ENCODE peak calls at places on chromosomes 1 and 21, in ten cellular contexts. V is body of pancreas; H is CD4-positive, alpha-beta T cell; N is RWPE2; G is cardiac muscle cell; I is heart right ventricle; B is lower lobe of right lung; F is fibroblast of lung; Q is Peyer's patch; R is psoas muscle. L is an unnamed sample.

GRCh38 chr1:3055051-3055450 is 14.0 kb upstream of the PRDM16 start:
- DNase-seq in V (no peak), H (no peak), N (no peak), G (no peak), I (no peak), B (no peak), F (no peak), Q (no peak), R (no peak), L (no peak)

GRCh38 chr21:44352253-44352860 is 1.1 kb upstream of the TRPM2 start:
- DNase-seq in V (no peak), H (no peak), N (no peak), G (no peak), I (no peak), B (no peak), F (no peak), Q (no peak), R (no peak), L (no peak)

GRCh38 chr1:182877842-182878241 is 38.7 kb downstream of the DHX9 start:
- DNase-seq in V (no peak), H (no peak), N (no peak), G (no peak), I (no peak), B (no peak), F (no peak), Q (no peak), R (no peak), L (no peak)

GRCh38 chr1:222390181-222390580 is 157.7 kb downstream of the HHIPL2 start:
- DNase-seq in V (no peak), H (no peak), N (no peak), G (no peak), I (no peak), B (no peak), F (peak; percentile 39), Q (no peak), R (no peak), L (no peak)

GRCh38 chr1:4656533-4657140 is 2.2 kb downstream of the AJAP1 start:
- DNase-seq in V (no peak), H (no peak), N (no peak), G (no peak), I (no peak), B (no peak), F (no peak), Q (no peak), R (no peak), L (no peak)

GRCh38 chr21:41817228-41817627 is 50.4 kb upstream of the RIPK4 start:
- DNase-seq in V (peak; percentile 79), H (peak; percentile 7), N (no peak), G (peak; percentile 65), I (no peak), B (no peak), F (peak; percentile 73), Q (peak; percentile 82), R (no peak), L (peak; percentile 71)

GRCh38 chr1:203161703-203162102 is 13.9 kb downstream of the MYBPH start:
- DNase-seq in V (no peak), H (no peak), N (no peak), G (no peak), I (no peak), B (peak; percentile 31), F (no peak), Q (no peak), R (no peak), L (no peak)

GRCh38 chr1:68600049-68600661 is 103.3 kb upstream of the DEPDC1 start:
- DNase-seq in V (peak; percentile 23), H (no peak), N (no peak), G (peak; percentile 49), I (no peak), B (no peak), F (peak; percentile 36), Q (no peak), R (no peak), L (peak; percentile 12)

GRCh38 chr21:36589352-36589971 is 109.5 kb upstream of the SIM2 start:
- DNase-seq in V (peak; percentile 75), H (no peak), N (no peak), G (peak; percentile 56), I (peak; percentile 30), B (peak; percentile 53), F (peak; percentile 54), Q (no peak), R (peak; percentile 72), L (peak; percentile 5)

GRCh38 chr1:36706416-36706815 is 223.7 kb upstream of the CSF3R start:
- DNase-seq in V (no peak), H (no peak), N (no peak), G (no peak), I (no peak), B (no peak), F (no peak), Q (no peak), R (no peak), L (no peak)

GRCh38 chr1:107196973-107197562 is 56.2 kb downstream of the NTNG1 start:
- DNase-seq in V (no peak), H (no peak), N (no peak), G (peak; percentile 5), I (no peak), B (no peak), F (peak; percentile 32), Q (peak; percentile 47), R (no peak), L (no peak)

GRCh38 chr1:94237291-94238226 is at the start of gene ARHGAP29:
- DNase-seq in V (peak; percentile 88), H (no peak), N (peak; percentile 89), G (peak; percentile 86), I (peak; percentile 90), B (peak; percentile 89), F (peak; percentile 44), Q (peak; percentile 80), R (peak; percentile 92), L (peak; percentile 84)

GRCh38 chr1:15446212-15446611 is 8.0 kb downstream of the CTRC start:
- DNase-seq in V (no peak), H (no peak), N (no peak), G (no peak), I (no peak), B (no peak), F (no peak), Q (no peak), R (no peak), L (no peak)

GRCh38 chr1:11787251-11787803 is 18.4 kb downstream of the MTHFR start:
- DNase-seq in V (peak; percentile 52), H (no peak), N (no peak), G (peak; percentile 69), I (peak; percentile 65), B (peak; percentile 84), F (peak; percentile 55), Q (peak; percentile 71), R (peak; percentile 80), L (peak; percentile 55)

GRCh38 chr1:65027699-65028358 is 61.5 kb upstream of the JAK1 start:
- DNase-seq in V (peak; percentile 89), H (no peak), N (no peak), G (peak; percentile 22), I (peak; percentile 75), B (peak; percentile 73), F (no peak), Q (peak; percentile 55), R (peak; percentile 82), L (no peak)

GRCh38 chr21:45796003-45796402 is 152.5 kb downstream of the PCBP3 start:
- DNase-seq in V (no peak), H (no peak), N (no peak), G (no peak), I (no peak), B (no peak), F (no peak), Q (no peak), R (no peak), L (no peak)

GRCh38 chr1:206974154-206974553 is 3.9 kb upstream of the FCAMR start:
- DNase-seq in V (no peak), H (no peak), N (no peak), G (no peak), I (no peak), B (no peak), F (no peak), Q (no peak), R (no peak), L (no peak)

GRCh38 chr1:42456754-42457089 is 379 bp downstream of the PPCS start:
- DNase-seq in V (peak; percentile 65), H (peak; percentile 45), N (no peak), G (peak; percentile 63), I (no peak), B (peak; percentile 77), F (peak; percentile 65), Q (peak; percentile 83), R (no peak), L (peak; percentile 45)

GRCh38 chr1:46488343-46489168 is 1.1 kb upstream of the DMBX1 start:
- DNase-seq in V (no peak), H (no peak), N (peak; percentile 23), G (no peak), I (no peak), B (no peak), F (peak; percentile 15), Q (no peak), R (no peak), L (no peak)

DNA sequence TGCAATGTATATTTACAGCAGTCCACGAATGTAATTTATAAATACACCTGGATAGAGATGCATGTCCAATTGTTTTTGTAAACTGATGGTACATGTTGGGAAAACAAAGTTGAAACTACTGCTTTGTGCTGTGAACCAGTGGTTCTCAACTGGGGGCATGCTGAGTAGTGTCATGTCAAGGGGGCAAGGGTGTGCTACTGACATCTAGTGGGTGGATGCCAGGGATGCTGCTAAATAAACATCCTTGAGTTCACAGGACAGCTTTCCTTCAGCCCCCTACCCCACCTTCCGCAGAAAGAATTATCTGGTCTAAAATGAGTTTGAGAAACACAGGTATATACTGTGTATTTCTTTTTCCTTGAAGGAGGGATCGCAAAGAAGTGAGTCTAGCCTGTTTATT is 95.9 kb downstream of the RASAL2 start:
- DNase-seq in V (peak; percentile 6), H (no peak), N (no peak), G (peak; percentile 50), I (no peak), B (no peak), F (peak; percentile 33), Q (no peak), R (no peak), L (peak; percentile 15)
- H3K27ac ChIP-seq in V (no peak overlapping the region), H (no peak overlapping the region), N (no peak overlapping the region), G (no peak overlapping the region), I (no peak overlapping the region), B (no peak overlapping the region), F (no peak overlapping the region), Q (no peak overlapping the region), R (no peak overlapping the region), L (no peak overlapping the region)

GRCh38 chr21:14862794-14863720 is 201.7 kb downstream of the NRIP1 start:
- DNase-seq in V (peak; percentile 43), H (no peak), N (no peak), G (peak; percentile 43), I (no peak), B (no peak), F (peak; percentile 42), Q (no peak), R (no peak), L (no peak)
- TF ChIP-seq CTCF in V (peak; percentile 42), H (peak; percentile 72), N (peak; percentile 78), G (peak; percentile 71), I (peak; percentile 62), B (peak; percentile 52), F (peak; percentile 56), Q (peak; percentile 37), R (peak; percentile 53), L (peak; percentile 60)

GRCh38 chr1:6799499-6799898 is 14.2 kb downstream of the CAMTA1 start:
- DNase-seq in V (no peak), H (no peak), N (no peak), G (no peak), I (no peak), B (no peak), F (no peak), Q (no peak), R (no peak), L (no peak)
- H3K27ac ChIP-seq in V (no peak overlapping the region), H (no peak overlapping the region), N (no peak overlapping the region), G (peak overlapping the region; percentile 93), I (no peak overlapping the region), B (no peak overlapping the region), F (no peak overlapping the region), Q (no peak overlapping the region), R (no peak overlapping the region), L (no peak overlapping the region)

GRCh38 chr1:61692155-61692783 is 32.7 kb downstream of the TM2D1 start:
- DNase-seq in V (no peak), H (no peak), N (no peak), G (peak; percentile 35), I (no peak), B (no peak), F (peak; percentile 66), Q (no peak), R (no peak), L (no peak)
- TF ChIP-seq CTCF in V (no peak), H (no peak), N (no peak), G (no peak), I (no peak), B (no peak), F (no peak), Q (no peak), R (no peak), L (no peak)

L was measured in RWPE1.